ENCODE peak calls at places on chromosomes 2 and 18, in five cellular contexts. One of them, this sample, is unnamed.

GRCh38 chr2:184596819-184597411 is 1.4 kb upstream of the ZNF804A start:
- DNase-seq in neuronal stem cell: peak; percentile 20
- DNase-seq in tibial nerve: no peak
- DNase-seq in tibial artery: no peak
- DNase-seq in transverse colon: no peak
- DNase-seq in this sample: no peak

GRCh38 chr2:229330952-229331351 is 59.9 kb upstream of the PID1 start:
- DNase-seq in tibial nerve: no peak
- DNase-seq in tibial artery: no peak
- DNase-seq in neuronal stem cell: no peak
- DNase-seq in transverse colon: no peak
- DNase-seq in this sample: no peak

GRCh38 chr2:38224821-38225450 is 149.0 kb upstream of the CYP1B1 start:
- DNase-seq in neuronal stem cell: no peak
- DNase-seq in tibial artery: no peak
- DNase-seq in transverse colon: no peak
- DNase-seq in tibial nerve: no peak
- DNase-seq in this sample: peak; percentile 75

GRCh38 chr18:21330122-21330701 is 88.2 kb downstream of the GREB1L start:
- DNase-seq in neuronal stem cell: no peak
- DNase-seq in tibial artery: no peak
- DNase-seq in tibial nerve: no peak
- DNase-seq in transverse colon: no peak
- DNase-seq in this sample: no peak

GRCh38 chr2:233424028-233424951 is 70.0 kb downstream of the DGKD start:
- DNase-seq in neuronal stem cell: no peak
- DNase-seq in transverse colon: peak; percentile 74
- DNase-seq in tibial artery: peak; percentile 92
- DNase-seq in tibial nerve: no peak
- DNase-seq in this sample: no peak

GRCh38 chr2:50922506-50922905 is 109.4 kb downstream of the NRXN1 start:
- DNase-seq in transverse colon: no peak
- DNase-seq in tibial artery: no peak
- DNase-seq in tibial nerve: no peak
- DNase-seq in neuronal stem cell: no peak
- DNase-seq in this sample: no peak

GRCh38 chr18:61502472-61502871 is 169.2 kb downstream of the CDH20 start:
- DNase-seq in tibial nerve: no peak
- DNase-seq in tibial artery: no peak
- DNase-seq in neuronal stem cell: peak; percentile 51
- DNase-seq in transverse colon: peak; percentile 17
- DNase-seq in this sample: peak; percentile 28

GRCh38 chr2:241546771-241547498 is 11.6 kb upstream of the BOK start:
- DNase-seq in tibial artery: no peak
- DNase-seq in neuronal stem cell: peak; percentile 65
- DNase-seq in transverse colon: no peak
- DNase-seq in tibial nerve: no peak
- DNase-seq in this sample: peak; percentile 33

GRCh38 chr2:98470851-98471255 is 26.2 kb downstream of the INPP4A start:
- DNase-seq in transverse colon: no peak
- DNase-seq in tibial artery: no peak
- DNase-seq in neuronal stem cell: no peak
- DNase-seq in tibial nerve: no peak
- DNase-seq in this sample: no peak

GRCh38 chr2:143890799-143891198 is 629.1 kb downstream of the ZEB2 start:
- DNase-seq in neuronal stem cell: no peak
- DNase-seq in tibial nerve: no peak
- DNase-seq in transverse colon: no peak
- DNase-seq in tibial artery: no peak
- DNase-seq in this sample: no peak

GRCh38 chr18:79317718-79318117 is 78.0 kb upstream of the NFATC1 start:
- DNase-seq in transverse colon: no peak
- DNase-seq in neuronal stem cell: no peak
- DNase-seq in tibial artery: no peak
- DNase-seq in tibial nerve: no peak
- DNase-seq in this sample: no peak

GRCh38 chr2:25228848-25229674 is 60.7 kb upstream of the POMC start:
- DNase-seq in neuronal stem cell: peak; percentile 79
- DNase-seq in tibial nerve: peak; percentile 34
- DNase-seq in tibial artery: peak; percentile 79
- DNase-seq in transverse colon: peak; percentile 69
- DNase-seq in this sample: peak; percentile 75

GRCh38 chr2:154455201-154455600 is 243.3 kb upstream of the KCNJ3 start:
- DNase-seq in neuronal stem cell: no peak
- DNase-seq in tibial nerve: no peak
- DNase-seq in transverse colon: no peak
- DNase-seq in tibial artery: no peak
- DNase-seq in this sample: no peak

GRCh38 chr2:67950018-67950417 is 112.8 kb downstream of the C1D start:
- DNase-seq in transverse colon: no peak
- DNase-seq in tibial nerve: no peak
- DNase-seq in neuronal stem cell: no peak
- DNase-seq in tibial artery: no peak
- DNase-seq in this sample: no peak

GRCh38 chr2:208977582-208977981 is 446.3 kb upstream of the MAP2 start:
- DNase-seq in neuronal stem cell: no peak
- DNase-seq in transverse colon: no peak
- DNase-seq in tibial artery: no peak
- DNase-seq in tibial nerve: no peak
- DNase-seq in this sample: no peak

GRCh38 chr2:174039551-174040416 is 74.6 kb upstream of the SP3 start:
- DNase-seq in tibial artery: peak; percentile 92
- DNase-seq in tibial nerve: peak; percentile 86
- DNase-seq in transverse colon: peak; percentile 90
- DNase-seq in neuronal stem cell: peak; percentile 74
- DNase-seq in this sample: peak; percentile 92

GRCh38 chr18:63138469-63139340 is 180.9 kb downstream of the BCL2 start:
- DNase-seq in tibial artery: no peak
- DNase-seq in neuronal stem cell: peak; percentile 29
- DNase-seq in transverse colon: peak; percentile 58
- DNase-seq in tibial nerve: no peak
- DNase-seq in this sample: peak; percentile 55
- H3K4me3 ChIP-seq in tibial artery: no peak overlapping the region
- H3K4me3 ChIP-seq in neuronal stem cell: no peak overlapping the region
- H3K4me3 ChIP-seq in transverse colon: peak overlapping the region; percentile 19
- H3K4me3 ChIP-seq in tibial nerve: peak overlapping the region; percentile 19
- H3K4me3 ChIP-seq in this sample: no peak overlapping the region

GRCh38 chr2:10411557-10411956 is 36.6 kb downstream of the ODC1 start:
- DNase-seq in tibial artery: no peak
- DNase-seq in transverse colon: no peak
- DNase-seq in tibial nerve: no peak
- DNase-seq in neuronal stem cell: no peak
- DNase-seq in this sample: no peak
- H3K4me1 ChIP-seq in tibial artery: peaks cover 38% of the 10 kb centered on the region
- H3K4me1 ChIP-seq in transverse colon: peaks cover 78% of the 10 kb centered on the region
- H3K4me1 ChIP-seq in tibial nerve: no peaks in the 10 kb centered on the region
- H3K4me1 ChIP-seq in neuronal stem cell: peaks cover 1% of the 10 kb centered on the region
- H3K4me1 ChIP-seq in this sample: peaks cover 14% of the 10 kb centered on the region

GRCh38 chr2:54772110-54772509 is 48.6 kb downstream of the EML6 start:
- DNase-seq in neuronal stem cell: no peak
- DNase-seq in transverse colon: no peak
- DNase-seq in tibial nerve: no peak
- DNase-seq in tibial artery: no peak
- DNase-seq in this sample: no peak
- H3K4me3 ChIP-seq in neuronal stem cell: no peak overlapping the region
- H3K4me3 ChIP-seq in transverse colon: no peak overlapping the region
- H3K4me3 ChIP-seq in tibial nerve: no peak overlapping the region
- H3K4me3 ChIP-seq in tibial artery: no peak overlapping the region
- H3K4me3 ChIP-seq in this sample: no peak overlapping the region

DNA sequence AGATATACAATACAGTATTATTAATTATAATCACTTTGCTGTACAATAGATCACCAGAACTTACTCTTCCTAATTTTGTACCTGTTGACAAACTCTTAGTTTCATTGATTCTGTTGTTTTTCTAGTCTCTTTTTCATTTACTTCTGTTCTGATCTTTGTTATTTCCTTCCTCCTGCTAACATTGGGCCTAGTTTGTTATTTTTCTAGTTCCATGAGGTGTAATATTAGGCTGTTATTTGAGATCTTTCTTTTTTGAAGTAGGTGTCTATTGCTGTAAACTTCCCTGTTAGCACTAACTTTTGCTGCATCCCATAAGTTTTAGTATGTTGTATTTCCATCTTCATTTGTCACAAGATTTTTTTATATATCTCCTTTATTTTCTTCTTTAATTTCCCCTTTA is 55.1 kb downstream of the LIMS1 start:
- DNase-seq in neuronal stem cell: no peak
- DNase-seq in transverse colon: no peak
- DNase-seq in tibial nerve: no peak
- DNase-seq in tibial artery: no peak
- DNase-seq in this sample: no peak
- H3K4me1 ChIP-seq in neuronal stem cell: peaks cover 12% of the 10 kb centered on the region
- H3K4me1 ChIP-seq in transverse colon: peaks cover 63% of the 10 kb centered on the region
- H3K4me1 ChIP-seq in tibial nerve: no peaks in the 10 kb centered on the region
- H3K4me1 ChIP-seq in tibial artery: peaks cover 41% of the 10 kb centered on the region
- H3K4me1 ChIP-seq in this sample: no peaks in the 10 kb centered on the region

GRCh38 chr2:207041279-207041678 is 102.0 kb downstream of the CPO start:
- DNase-seq in tibial nerve: no peak
- DNase-seq in neuronal stem cell: peak; percentile 26
- DNase-seq in transverse colon: no peak
- DNase-seq in tibial artery: no peak
- DNase-seq in this sample: no peak
- H3K4me3 ChIP-seq in tibial nerve: peak overlapping the region; percentile 45
- H3K4me3 ChIP-seq in neuronal stem cell: no peak overlapping the region
- H3K4me3 ChIP-seq in transverse colon: no peak overlapping the region
- H3K4me3 ChIP-seq in tibial artery: peak overlapping the region; percentile 35
- H3K4me3 ChIP-seq in this sample: no peak overlapping the region

DNA sequence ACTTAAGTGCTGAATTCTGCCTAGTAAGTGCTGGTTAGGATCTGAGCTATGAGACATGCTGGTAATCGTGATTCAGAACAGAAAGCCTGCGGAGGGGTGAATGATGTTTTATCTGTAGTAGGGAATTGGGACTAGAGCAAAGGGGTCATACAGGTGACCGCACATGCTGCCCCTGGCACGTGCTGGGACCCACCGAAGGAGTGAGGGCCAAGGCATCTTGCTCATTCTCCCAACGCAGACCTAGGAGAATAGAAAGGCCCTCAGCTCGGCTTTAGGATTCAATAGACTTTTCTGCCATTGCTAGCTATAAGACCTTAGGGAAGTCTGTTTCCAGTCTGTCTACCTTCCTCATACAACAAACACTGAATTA is 8.8 kb upstream of the SMAD7 start:
- DNase-seq in transverse colon: no peak
- DNase-seq in tibial nerve: no peak
- DNase-seq in neuronal stem cell: no peak
- DNase-seq in tibial artery: no peak
- DNase-seq in this sample: no peak
- H3K4me1 ChIP-seq in transverse colon: peaks cover 26% of the 10 kb centered on the region
- H3K4me1 ChIP-seq in tibial nerve: no peaks in the 10 kb centered on the region
- H3K4me1 ChIP-seq in neuronal stem cell: peaks cover 14% of the 10 kb centered on the region
- H3K4me1 ChIP-seq in tibial artery: peaks cover 47% of the 10 kb centered on the region
- H3K4me1 ChIP-seq in this sample: peaks cover 5% of the 10 kb centered on the region

GRCh38 chr2:191247381-191248057 is 2.3 kb downstream of the MYO1B start:
- DNase-seq in transverse colon: no peak
- DNase-seq in tibial nerve: no peak
- DNase-seq in tibial artery: no peak
- DNase-seq in neuronal stem cell: no peak
- DNase-seq in this sample: peak; percentile 63
- H3K4me3 ChIP-seq in transverse colon: no peak overlapping the region
- H3K4me3 ChIP-seq in tibial nerve: no peak overlapping the region
- H3K4me3 ChIP-seq in tibial artery: peak overlapping the region; percentile 87
- H3K4me3 ChIP-seq in neuronal stem cell: no peak overlapping the region
- H3K4me3 ChIP-seq in this sample: no peak overlapping the region

GRCh38 chr2:760001-760400 is 82.8 kb upstream of the TMEM18 start:
- DNase-seq in neuronal stem cell: no peak
- DNase-seq in transverse colon: no peak
- DNase-seq in tibial nerve: no peak
- DNase-seq in tibial artery: no peak
- DNase-seq in this sample: no peak
- H3K4me1 ChIP-seq in neuronal stem cell: peaks cover 3% of the 10 kb centered on the region
- H3K4me1 ChIP-seq in transverse colon: no peaks in the 10 kb centered on the region
- H3K4me1 ChIP-seq in tibial nerve: no peaks in the 10 kb centered on the region
- H3K4me1 ChIP-seq in tibial artery: no peaks in the 10 kb centered on the region
- H3K4me1 ChIP-seq in this sample: peaks cover 2% of the 10 kb centered on the region

GRCh38 chr2:199307461-199307860 is 150.3 kb downstream of the SATB2 start:
- DNase-seq in tibial artery: no peak
- DNase-seq in transverse colon: no peak
- DNase-seq in tibial nerve: no peak
- DNase-seq in neuronal stem cell: no peak
- DNase-seq in this sample: no peak
- H3K4me3 ChIP-seq in tibial artery: no peak overlapping the region
- H3K4me3 ChIP-seq in transverse colon: no peak overlapping the region
- H3K4me3 ChIP-seq in tibial nerve: no peak overlapping the region
- H3K4me3 ChIP-seq in neuronal stem cell: no peak overlapping the region
- H3K4me3 ChIP-seq in this sample: no peak overlapping the region